ENCODE peak calls at places on chromosomes 11 and 22, in five cellular contexts. P, T, R, G and Y are unnamed samples.

GRCh38 chr22:49136816-49137180 is 690.9 kb downstream of the BRD1 start:
- DNase-seq in R (no peak), G (no peak), P (no peak), T (no peak), Y (no peak)

GRCh38 chr22:44364750-44365118 is 52.0 kb upstream of the SHISAL1 start:
- DNase-seq in R (no peak), P (no peak), G (no peak), T (no peak), Y (no peak)

GRCh38 chr11:107801641-107802040 is 56.9 kb downstream of the SLC35F2 start:
- DNase-seq in T (no peak), G (no peak), R (no peak), P (no peak), Y (no peak)

GRCh38 chr11:102005306-102005705 is 41.9 kb upstream of the CFAP300 start:
- DNase-seq in P (no peak), T (no peak), G (no peak), R (no peak), Y (no peak)

GRCh38 chr11:63958013-63958412 is 16.4 kb upstream of the COX8A start:
- DNase-seq in P (no peak), R (no peak), T (no peak), G (no peak), Y (no peak)

GRCh38 chr11:45662665-45663485 is 2.5 kb downstream of the CHST1 start:
- DNase-seq in P (no peak), R (no peak), G (no peak), T (no peak), Y (peak)

GRCh38 chr22:24411256-24412004 is 16.0 kb upstream of the ADORA2A start:
- DNase-seq in R (no peak), P (no peak), G (no peak), T (no peak), Y (no peak)

GRCh38 chr22:44335903-44336803 is 23.4 kb upstream of the SHISAL1 start:
- DNase-seq in R (no peak), G (no peak), P (no peak), T (no peak), Y (no peak)

GRCh38 chr11:29310016-29310415 is 706.8 kb downstream of the KCNA4 start:
- DNase-seq in T (no peak), P (no peak), R (no peak), G (no peak), Y (no peak)

GRCh38 chr11:128471138-128471661 is 116.2 kb downstream of the ETS1 start:
- DNase-seq in R (no peak), P (no peak), G (no peak), T (no peak), Y (no peak)